ENCODE peak calls at places on chromosomes 6 and 20, in six cellular contexts. W is HepG2, P is GM12878, R is SK-N-SH, J is H1, I is K562. Y is an unnamed sample.
A peak's percentile ranks its signal among the peaks of the same experiment; 100 is the strongest.

GRCh38 chr20:58692579-58693225 is at the start of gene NPEPL1:
- DNase-seq in P (no peak), I (no peak), R (no peak), J (peak; percentile 70), W (no peak), Y (peak; percentile 40)

GRCh38 chr6:401994-402640 is 10.6 kb downstream of the IRF4 start:
- DNase-seq in W (no peak), I (no peak), P (no peak), R (no peak), J (no peak), Y (no peak)

GRCh38 chr6:163243083-163243482 is 171.4 kb upstream of the QKI start:
- DNase-seq in I (no peak), J (no peak), W (no peak), R (no peak), P (no peak), Y (no peak)

GRCh38 chr6:167576798-167577528 is 249.7 kb upstream of the AFDN start:
- DNase-seq in I (no peak), J (no peak), R (no peak), P (no peak), W (no peak), Y (no peak)

GRCh38 chr6:38180586-38180985 is 361.1 kb downstream of the ZFAND3 start:
- DNase-seq in R (no peak), W (no peak), I (no peak), J (peak; percentile 41), P (no peak), Y (no peak)

GRCh38 chr20:12036142-12036541 is 118.4 kb downstream of the BTBD3 start:
- DNase-seq in R (no peak), I (no peak), W (no peak), J (no peak), P (no peak), Y (no peak)

GRCh38 chr6:105459884-105460283 is 57.0 kb upstream of the PREP start:
- DNase-seq in J (no peak), W (no peak), P (peak; percentile 46), R (no peak), I (no peak), Y (no peak)

GRCh38 chr20:4029505-4030467 is 14.4 kb upstream of the RNF24 start:
- DNase-seq in W (no peak), R (no peak), J (no peak), I (no peak), P (no peak), Y (no peak)

GRCh38 chr20:51446656-51447055 is 95.9 kb downstream of the NFATC2 start:
- DNase-seq in I (peak; percentile 55), P (no peak), J (no peak), R (peak; percentile 42), W (peak; percentile 82), Y (no peak)

GRCh38 chr20:21172626-21173025 is 46.7 kb downstream of the KIZ start:
- DNase-seq in J (no peak), P (no peak), R (no peak), I (no peak), W (no peak), Y (no peak)

GRCh38 chr6:152697634-152698033 is at the start of gene MYCT1:
- DNase-seq in R (no peak), P (no peak), I (no peak), J (no peak), W (no peak), Y (no peak)

GRCh38 chr20:50670126-50670862 is 21.0 kb downstream of the RIPOR3 start:
- DNase-seq in J (no peak), W (peak; percentile 89), I (no peak), P (no peak), R (no peak), Y (no peak)

GRCh38 chr6:52576392-52577021 is 353 bp downstream of the TRAM2 start:
- DNase-seq in P (peak; percentile 37), J (peak; percentile 81), R (peak; percentile 88), W (peak; percentile 84), I (peak; percentile 78), Y (peak; percentile 69)

GRCh38 chr6:52577778-52578473 is 1.1 kb upstream of the TRAM2 start:
- DNase-seq in J (no peak), I (no peak), W (no peak), R (no peak), P (no peak), Y (no peak)

GRCh38 chr6:52575490-52575868 is 1.4 kb downstream of the TRAM2 start:
- DNase-seq in I (no peak), J (no peak), R (no peak), P (no peak), W (no peak), Y (no peak)

GRCh38 chr6:52576054-52576391 is 837 bp downstream of the TRAM2 start:
- DNase-seq in R (no peak), J (no peak), P (no peak), W (no peak), I (no peak), Y (no peak)

DNA sequence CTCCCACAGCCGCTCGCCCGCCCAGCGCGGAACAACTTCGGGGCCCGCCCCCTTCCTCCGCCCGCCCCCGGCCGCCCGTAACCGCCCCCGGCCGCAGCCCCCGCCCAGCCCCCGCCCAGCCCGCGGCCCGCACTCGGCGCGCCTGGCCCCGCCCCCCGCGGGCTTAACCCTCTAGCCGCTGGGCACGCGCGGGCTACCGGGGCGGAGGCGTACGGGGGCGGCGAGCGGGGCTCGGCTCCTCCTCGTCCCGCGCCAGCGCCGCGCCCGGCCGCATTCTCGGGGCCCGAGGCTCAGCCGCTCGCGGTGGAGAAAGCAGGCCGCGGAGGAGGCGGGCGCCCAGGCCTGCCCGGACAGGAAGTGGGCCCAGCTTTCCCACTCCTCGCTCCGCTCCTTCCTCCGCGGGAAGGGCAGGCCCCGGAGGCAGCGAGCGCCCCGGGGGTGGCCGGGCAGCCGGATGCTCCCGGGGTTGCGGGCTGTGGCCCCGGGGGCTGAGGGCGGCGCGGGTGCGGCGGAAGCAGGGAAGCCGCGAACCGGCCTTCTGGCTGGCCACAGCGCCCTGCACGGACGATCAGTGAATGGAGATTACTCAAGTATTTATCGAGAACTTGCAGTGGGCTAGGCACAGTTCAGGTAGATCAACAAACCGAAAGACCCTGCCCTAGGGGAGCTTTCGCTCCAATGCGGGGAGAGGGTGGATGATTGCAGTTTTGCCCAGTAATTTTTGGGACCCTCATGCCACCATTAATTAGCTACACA is at the start of gene TRAM2:
- DNase-seq in R (peak; percentile 98), W (peak; percentile 76), P (no peak), I (peak; percentile 95), J (peak; percentile 85), Y (peak; percentile 72)
- TF ChIP-seq GABPA in R (peak; percentile 62), W (peak; percentile 67), P (no peak), I (peak; percentile 91), J (no peak), Y (peak; percentile 13)

GRCh38 chr6:126180585-126180984 is 159.3 kb upstream of the CENPW start:
- DNase-seq in J (no peak), I (no peak), W (peak; percentile 52), R (no peak), P (peak; percentile 25), Y (peak; percentile 41)
- TF ChIP-seq POLR2AphosphoS5 in J (no peak), I (no peak), W (no peak), R (peak; percentile 45), P (no peak), Y (no peak)

GRCh38 chr6:140774080-140774505 is 1358.6 kb upstream of the GJE1 start:
- DNase-seq in I (no peak), P (peak; percentile 30), J (no peak), R (no peak), W (no peak), Y (no peak)
- TF ChIP-seq GABPA in I (no peak), P (peak; percentile 17), J (no peak), R (no peak), W (no peak), Y (no peak)

DNA sequence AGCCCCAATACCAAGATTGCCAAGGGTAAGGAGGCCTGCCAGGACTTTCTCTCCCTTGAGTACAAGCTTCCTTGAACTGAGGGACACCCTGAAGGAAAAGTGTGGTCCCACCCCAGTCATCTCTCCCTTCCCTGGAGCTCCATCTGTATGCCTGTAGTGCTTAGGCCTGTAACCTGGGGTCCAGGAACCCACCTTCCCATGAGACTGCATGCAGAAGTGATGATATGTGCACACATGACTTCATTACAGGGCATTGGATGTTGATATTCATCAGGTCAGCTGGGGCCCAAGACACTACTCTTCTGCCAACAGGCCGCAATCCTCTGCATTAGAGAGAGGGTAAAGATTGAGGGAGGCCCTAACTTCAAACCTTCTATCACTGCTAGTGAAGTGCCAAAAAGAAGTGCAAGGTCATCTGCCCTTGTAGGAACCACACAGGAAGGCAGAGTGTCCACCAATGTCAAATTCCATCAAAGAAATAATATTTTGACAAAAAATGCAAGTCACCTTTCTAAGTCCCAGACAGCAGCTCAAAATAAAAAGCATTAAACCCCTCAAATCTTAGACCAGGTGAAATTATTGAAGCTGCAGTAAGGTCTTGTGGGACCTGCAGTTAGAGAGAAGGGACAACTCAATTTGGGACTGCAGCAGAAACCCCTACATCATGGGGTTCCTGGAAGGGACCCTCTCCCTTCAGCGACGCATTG is 5.1 kb downstream of the HLA-F start:
- DNase-seq in R (no peak), I (no peak), W (no peak), J (no peak), P (no peak), Y (no peak)
- TF ChIP-seq POLR2AphosphoS5 in R (no peak), I (no peak), W (no peak), J (no peak), P (peak; percentile 51), Y (no peak)

Y was measured in HL-60.